ENCODE peak calls at places on chromosomes 13 and 19, in seven cellular contexts. J is breast epithelium, D is ascending aorta, U is hepatocyte, M is stomach, W is lower lobe of right lung, K is right lobe of liver. H is an unnamed sample. For H3K4me1, the result is how much of the 10 kb centered on the place peaks cover.

GRCh38 chr19:21483589-21484170 is 21.7 kb upstream of the ZNF429 start:
- DNase-seq in M (peak), U (no peak), W (peak), D (peak), J (peak), K (peak), H (peak)

GRCh38 chr19:23437901-23438300 is 42.6 kb upstream of the ZNF91 start:
- DNase-seq in W (no peak), M (no peak), K (no peak), U (no peak), D (no peak), J (no peak), H (no peak)

GRCh38 chr19:2041436-2041685 is 9.7 kb downstream of the MKNK2 start:
- DNase-seq in D (no peak), M (no peak), K (no peak), U (peak), J (no peak), W (no peak), H (no peak)

GRCh38 chr13:19984430-19985218 is 26.1 kb downstream of the ZMYM2 start:
- DNase-seq in K (no peak), M (no peak), W (no peak), D (no peak), J (no peak), U (peak), H (peak)

GRCh38 chr19:56014765-56015164 is 28.2 kb downstream of the NLRP5 start:
- DNase-seq in M (no peak), D (no peak), U (no peak), J (no peak), W (no peak), K (no peak), H (no peak)

GRCh38 chr13:65889368-65889767 is 1340.8 kb downstream of the PCDH9 start:
- DNase-seq in U (no peak), D (no peak), K (no peak), M (no peak), W (no peak), J (no peak), H (no peak)

GRCh38 chr13:51048166-51048461 is 63.0 kb downstream of the C13orf42 start:
- DNase-seq in M (no peak), U (no peak), K (no peak), J (no peak), D (no peak), W (no peak), H (no peak)

GRCh38 chr13:44249439-44249838 is 124.2 kb upstream of the SERP2 start:
- DNase-seq in K (no peak), U (peak), D (no peak), M (no peak), W (no peak), J (peak), H (no peak)

GRCh38 chr13:94249512-94249911 is 230.0 kb downstream of the DCT start:
- DNase-seq in K (no peak), J (no peak), W (no peak), M (no peak), D (no peak), U (no peak), H (peak)

GRCh38 chr19:17092696-17093095 is 17.1 kb downstream of the MYO9B start:
- DNase-seq in J (no peak), U (no peak), M (no peak), K (no peak), D (no peak), W (no peak), H (no peak)

DNA sequence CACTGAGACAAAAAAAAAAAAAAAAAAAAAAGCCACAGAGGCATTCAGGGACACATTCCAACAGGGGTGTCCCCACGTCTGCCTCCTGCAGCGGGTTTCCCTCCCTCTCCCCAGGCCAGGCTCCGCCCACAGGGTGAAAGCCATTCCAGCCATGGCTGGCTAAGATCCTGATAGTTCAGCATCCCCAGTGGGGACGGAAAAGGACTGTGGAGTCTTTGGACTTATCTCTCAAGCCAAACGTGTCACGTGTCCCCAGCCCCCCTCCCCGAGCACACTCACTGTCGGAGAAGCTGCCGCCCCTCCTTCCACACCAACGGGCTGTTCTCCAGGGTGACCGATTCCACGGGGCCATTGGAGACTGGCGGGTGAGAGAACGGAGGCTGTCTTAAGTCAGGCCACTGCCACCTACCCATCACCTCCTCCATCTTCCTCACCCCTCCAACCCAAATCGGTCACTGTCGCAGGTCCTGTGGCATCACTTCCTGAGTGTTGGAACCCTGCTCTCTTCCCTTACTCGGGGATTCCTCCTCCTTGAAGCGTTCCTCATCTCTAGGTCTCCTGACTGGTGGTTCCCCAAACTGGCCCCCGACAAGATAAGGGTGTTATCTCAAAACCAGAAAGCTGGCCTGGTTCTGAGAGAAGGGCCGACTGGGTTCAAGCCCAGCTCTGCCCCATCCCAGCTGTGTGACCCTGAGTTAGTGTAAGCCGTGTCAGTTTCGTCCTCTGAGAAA is 9.1 kb upstream of the FKRP start:
- DNase-seq in K (peak), J (no peak), U (no peak), M (peak), W (no peak), D (no peak), H (no peak)
- H3K4me1 ChIP-seq in K (under half), J (under half), U (under half), M (half or more), W (half or more), D (under half), H (under half)

DNA sequence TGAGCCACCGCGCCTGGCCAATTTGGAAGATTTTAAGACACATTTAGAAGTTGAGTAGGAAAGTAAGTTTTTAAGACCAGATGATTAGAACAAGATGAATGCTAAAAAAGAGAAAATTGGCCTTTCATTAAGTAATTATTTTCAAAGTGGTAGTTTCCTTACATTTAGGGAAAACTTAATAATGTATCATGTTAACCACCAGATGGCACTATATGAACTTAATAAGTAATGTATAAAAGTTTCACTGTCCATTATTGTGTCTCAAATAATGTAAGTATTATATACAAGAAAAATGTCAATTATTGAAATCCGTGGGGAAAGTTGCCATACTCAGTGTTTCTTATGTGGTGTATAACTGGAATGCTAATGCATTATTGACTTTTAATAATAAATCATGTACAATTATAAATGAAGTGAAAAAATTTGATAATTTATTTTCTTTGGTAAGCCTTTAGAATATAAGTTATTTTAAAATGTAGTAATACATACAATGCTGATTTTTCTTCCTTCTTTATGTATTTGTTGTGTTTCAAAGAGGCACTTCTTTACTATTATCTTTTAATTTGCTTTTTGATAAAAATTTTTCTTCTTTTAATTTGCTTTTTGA is 29.2 kb downstream of the COG6 start:
- DNase-seq in K (no peak), D (no peak), W (no peak), J (no peak), U (peak), M (no peak), H (peak)
- TF ChIP-seq CTCF in K (peak), D (peak), W (peak), J (peak), U (peak), M (peak), H (peak)

GRCh38 chr13:106117640-106118039 is 417.8 kb downstream of the EFNB2 start:
- DNase-seq in U (no peak), J (no peak), K (no peak), M (no peak), W (no peak), D (no peak), H (no peak)
- H3K27ac ChIP-seq in U (no peak), J (no peak), K (no peak), M (no peak), W (no peak), D (no peak), H (no peak)

DNA sequence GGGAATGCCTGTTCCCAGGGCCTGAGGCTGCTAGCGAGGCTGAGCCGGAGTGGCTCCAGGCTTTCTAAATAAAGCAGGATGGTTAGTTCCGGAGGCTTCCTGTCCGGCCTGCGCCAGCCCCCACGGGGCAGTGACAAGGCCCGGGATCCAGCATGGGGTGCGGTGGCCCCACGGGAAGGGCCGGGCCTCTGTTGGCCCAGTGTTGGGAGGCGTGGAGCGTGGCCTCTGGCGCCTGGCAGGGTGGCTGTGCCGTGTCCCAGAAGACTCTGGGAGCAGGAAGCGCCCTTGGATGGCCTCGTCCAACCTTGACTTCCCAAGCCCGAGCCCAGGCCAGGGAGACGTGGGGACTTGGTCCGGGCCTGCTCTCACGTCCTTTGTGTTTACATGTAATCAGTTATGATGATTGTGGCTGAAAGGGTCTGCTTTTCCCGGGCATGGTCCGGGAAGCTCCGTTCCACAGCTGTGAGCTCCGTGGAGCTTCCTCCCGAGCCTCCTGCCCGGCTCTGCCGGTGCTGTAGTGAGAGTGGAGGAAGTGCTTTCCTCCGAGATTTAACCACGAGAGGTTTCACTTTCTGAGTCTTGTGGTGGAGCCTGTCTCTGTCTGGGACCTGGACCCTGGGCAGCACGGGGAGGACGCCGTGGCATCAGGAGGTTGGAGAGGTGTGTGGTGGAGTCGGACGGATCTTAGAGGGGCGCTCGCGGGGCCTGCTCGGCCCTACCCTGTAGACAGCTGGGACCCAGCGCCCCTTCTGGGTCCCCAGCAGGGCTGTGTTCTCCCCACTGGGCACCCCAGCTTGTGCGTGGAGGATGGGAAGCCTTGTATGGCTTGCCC is 4.6 kb downstream of the GNA11 start:
- DNase-seq in M (peak), W (peak), K (peak), D (peak), J (no peak), U (no peak), H (no peak)
- H3K4me1 ChIP-seq in M (half or more), W (half or more), K (under half), D (half or more), J (under half), U (under half), H (under half)

DNA sequence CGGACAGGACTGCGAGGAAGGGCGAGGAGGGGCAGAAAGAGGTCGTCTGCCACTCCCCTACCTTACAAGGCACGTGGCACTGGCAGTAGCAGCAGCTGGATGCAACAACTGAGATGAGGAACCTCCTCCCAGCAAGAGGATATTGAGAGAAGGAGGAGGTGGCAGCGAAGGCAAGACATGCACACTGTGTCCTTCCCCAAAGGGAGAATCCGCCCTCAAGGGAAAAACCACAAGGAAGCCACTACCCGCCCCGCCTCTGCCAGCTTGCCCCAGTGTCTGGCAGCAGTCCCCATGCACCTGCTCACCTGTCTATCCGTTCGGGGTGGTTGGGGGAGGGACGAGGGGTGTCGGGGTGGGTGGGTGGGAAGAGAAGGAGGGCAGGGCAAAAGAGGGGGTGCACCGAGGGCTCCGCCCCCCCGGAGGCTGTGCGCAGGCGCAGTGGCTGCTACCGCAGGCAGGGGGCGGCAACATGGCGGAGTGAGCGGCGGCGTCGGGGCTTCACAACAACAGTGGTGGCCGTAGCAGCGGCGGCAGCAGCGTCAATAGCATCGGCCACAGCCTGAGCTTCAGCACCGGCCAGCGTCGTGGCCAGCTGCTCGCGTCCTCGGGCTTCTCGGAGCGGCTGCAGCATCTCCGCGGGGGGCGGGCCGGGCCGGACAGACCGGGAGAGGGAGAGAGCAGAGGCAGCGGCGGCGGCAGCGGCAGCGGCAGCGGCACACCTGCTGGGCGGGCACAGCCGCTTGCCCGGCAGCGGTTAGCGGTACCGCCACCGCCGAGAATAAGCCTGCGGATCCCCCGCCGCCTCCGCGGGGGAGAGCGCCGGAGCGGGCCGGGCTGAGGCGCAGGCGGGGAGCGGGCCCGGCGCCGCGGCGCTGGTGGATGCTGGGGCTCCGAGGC is at the start of gene NBEA:
- DNase-seq in W (peak), D (peak), K (peak), U (peak), J (peak), M (peak), H (peak)
- TF ChIP-seq CTCF in W (peak), D (no peak), K (no peak), U (no peak), J (no peak), M (peak), H (no peak)

GRCh38 chr19:6672693-6673290 is 2.8 kb upstream of the TNFSF14 start:
- DNase-seq in D (no peak), W (no peak), U (no peak), J (no peak), M (no peak), K (no peak), H (no peak)

GRCh38 chr19:6676288-6676687 is 6.3 kb upstream of the TNFSF14 start:
- DNase-seq in U (no peak), K (no peak), W (no peak), M (no peak), J (no peak), D (no peak), H (no peak)

GRCh38 chr19:6668696-6669095 is 1.3 kb downstream of the TNFSF14 start:
- DNase-seq in J (no peak), U (no peak), W (no peak), D (no peak), K (no peak), M (no peak), H (no peak)

GRCh38 chr19:6674868-6675305 is 4.9 kb upstream of the TNFSF14 start:
- DNase-seq in D (peak), J (peak), K (peak), M (peak), W (peak), U (peak), H (peak)

DNA sequence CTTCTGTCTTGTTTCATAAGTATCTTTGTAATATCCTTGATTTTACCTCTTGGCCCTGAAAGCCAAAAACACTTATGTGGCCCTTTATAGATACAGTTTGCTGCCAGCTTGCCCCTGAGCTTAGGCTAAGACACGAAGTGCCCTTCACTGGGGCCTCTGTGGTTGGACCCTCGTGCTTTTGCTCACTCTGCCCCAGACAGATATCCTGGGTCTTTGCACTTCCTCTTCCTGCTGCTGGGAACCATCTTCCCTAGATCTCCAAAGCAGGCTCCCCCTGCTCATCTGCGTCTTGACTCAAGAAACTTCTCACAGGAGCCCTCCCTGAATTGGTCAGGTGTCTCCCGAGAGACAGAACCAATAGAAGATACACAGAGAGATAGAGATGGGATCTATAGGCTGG is 2.0 kb upstream of the TNFSF14 start:
- DNase-seq in U (no peak), J (no peak), W (no peak), K (no peak), D (no peak), M (no peak), H (no peak)
- H3K27ac ChIP-seq in U (no peak), J (no peak), W (no peak), K (no peak), D (no peak), M (no peak), H (no peak)

DNA sequence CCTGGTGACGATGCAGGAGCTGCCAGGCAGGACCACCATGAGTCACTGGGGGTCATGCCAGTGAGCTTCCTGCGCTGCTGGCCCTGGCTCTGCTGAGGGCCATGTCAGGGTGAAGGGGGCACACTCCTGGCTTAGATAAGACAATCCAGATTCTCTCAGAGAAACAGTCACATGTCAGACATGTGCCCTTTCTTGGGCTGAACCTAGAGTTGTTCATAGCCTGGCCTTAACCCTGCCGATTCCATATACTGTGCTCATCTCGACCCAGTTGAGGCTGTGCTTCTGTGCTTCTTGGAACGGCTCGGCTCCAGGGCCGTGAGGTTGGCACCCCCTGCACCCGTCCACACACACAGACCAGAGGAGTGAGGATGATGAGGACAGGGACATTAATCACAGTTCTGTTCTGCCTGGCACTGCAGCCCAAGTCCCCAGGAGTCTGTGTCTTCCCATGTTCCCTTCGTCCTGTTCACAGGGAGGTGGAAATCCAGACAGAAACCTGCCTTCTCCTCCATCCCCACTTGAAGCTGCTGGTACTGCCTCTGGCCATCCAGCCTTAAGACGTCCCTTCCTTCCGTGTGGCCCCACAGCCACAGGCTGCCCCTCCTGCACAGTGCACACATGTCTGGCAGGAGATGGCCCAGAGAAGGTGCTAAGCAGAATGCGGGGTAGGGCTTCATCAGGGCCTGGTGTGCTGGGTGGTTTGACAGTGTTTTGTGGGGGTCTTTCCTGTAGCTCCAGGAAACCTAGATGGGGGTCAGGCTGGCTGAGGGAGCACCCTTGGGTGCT is 50.0 kb downstream of the LYL1 start:
- DNase-seq in K (no peak), J (no peak), W (peak), M (no peak), D (no peak), U (no peak), H (no peak)
- H3K4me1 ChIP-seq in K (under half), J (half or more), W (half or more), M (half or more), D (half or more), U (half or more), H (half or more)

DNA sequence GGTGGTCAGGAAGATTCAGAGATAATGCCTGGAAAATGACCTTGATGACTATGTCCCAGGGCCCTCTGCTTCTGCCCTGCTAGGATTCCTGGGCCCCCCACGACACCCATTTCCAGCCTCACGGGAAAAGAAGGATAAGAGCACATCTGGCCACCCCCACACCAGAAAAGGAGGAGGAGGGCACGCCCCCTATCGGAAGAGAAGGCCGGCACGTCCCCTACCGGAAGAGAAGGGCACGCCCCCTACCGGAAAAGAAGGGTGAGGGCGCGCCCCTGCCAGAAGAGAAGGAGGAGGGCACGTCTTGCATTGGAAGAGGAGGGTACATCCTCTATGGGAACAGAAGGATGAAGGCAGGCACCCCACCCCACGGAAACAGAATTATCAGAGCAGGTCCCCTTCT is 84.3 kb downstream of the IER2 start:
- DNase-seq in W (peak), U (peak), J (no peak), M (peak), K (peak), D (peak), H (peak)
- TF ChIP-seq CTCF in W (peak), U (peak), J (no peak), M (peak), K (peak), D (no peak), H (peak)